ENCODE peak calls at places on chromosomes 12 and 14, in nine cellular contexts. F is tibial nerve; U is fibroblast of the aortic adventitia; V is CD8-positive, alpha-beta T cell; J is tibial artery; A is GM12865; C is stomach; Z is AG10803; O is fibroblast of mammary gland. N is an unnamed sample.

GRCh38 chr14:58635041-58635440 is 2.7 kb upstream of the DACT1 start:
- DNase-seq in F (no peak), U (no peak), V (no peak), J (no peak), A (peak), C (no peak), Z (no peak), O (no peak), N (no peak)

GRCh38 chr14:50086316-50086700 is 30.1 kb downstream of the VCPKMT start:
- DNase-seq in F (no peak), U (no peak), V (no peak), J (no peak), A (no peak), C (no peak), Z (no peak), O (no peak), N (no peak)

GRCh38 chr12:52363111-52363679 is 4.1 kb downstream of the KRT85 start:
- DNase-seq in F (no peak), U (no peak), V (no peak), J (no peak), A (no peak), C (no peak), Z (no peak), O (no peak), N (no peak)

GRCh38 chr12:48092606-48093005 is 13.3 kb downstream of the SENP1 start:
- DNase-seq in F (no peak), U (peak), V (no peak), J (no peak), A (no peak), C (no peak), Z (peak), O (no peak), N (no peak)

GRCh38 chr14:32648434-32648833 is 290.2 kb upstream of the NPAS3 start:
- DNase-seq in F (no peak), U (peak), V (no peak), J (no peak), A (no peak), C (no peak), Z (peak), O (peak), N (peak)

GRCh38 chr12:113052326-113052725 is 4.2 kb upstream of the DTX1 start:
- DNase-seq in F (no peak), U (no peak), V (no peak), J (no peak), A (no peak), C (no peak), Z (no peak), O (no peak), N (no peak)

GRCh38 chr14:34554540-34555250 is 15.2 kb upstream of the EAPP start:
- DNase-seq in F (no peak), U (peak), V (no peak), J (peak), A (no peak), C (peak), Z (peak), O (no peak), N (no peak)

GRCh38 chr12:27549801-27550652 is 26.0 kb downstream of the PPFIBP1 start:
- DNase-seq in F (peak), U (peak), V (no peak), J (peak), A (no peak), C (peak), Z (peak), O (peak), N (peak)

GRCh38 chr14:98070521-98070920 is 1201.5 kb downstream of the BCL11B start:
- DNase-seq in F (no peak), U (no peak), V (no peak), J (no peak), A (no peak), C (no peak), Z (no peak), O (no peak), N (no peak)

GRCh38 chr14:24959791-24960331 is 90.1 kb downstream of the STXBP6 start:
- DNase-seq in F (no peak), U (peak), V (no peak), J (no peak), A (peak), C (no peak), Z (no peak), O (peak), N (no peak)

GRCh38 chr14:31261859-31262739 is 54.5 kb upstream of the HECTD1 start:
- DNase-seq in F (peak), U (peak), V (no peak), J (peak), A (peak), C (peak), Z (peak), O (peak), N (peak)

GRCh38 chr12:100395811-100396210 is 38.9 kb downstream of the SLC17A8 start:
- DNase-seq in F (no peak), U (no peak), V (no peak), J (no peak), A (no peak), C (no peak), Z (no peak), O (no peak), N (no peak)

GRCh38 chr12:100388382-100388781 is 31.5 kb downstream of the SLC17A8 start:
- DNase-seq in F (no peak), U (no peak), V (no peak), J (no peak), A (no peak), C (no peak), Z (no peak), O (no peak), N (no peak)

GRCh38 chr12:100393202-100393601 is 36.3 kb downstream of the SLC17A8 start:
- DNase-seq in F (no peak), U (no peak), V (no peak), J (no peak), A (no peak), C (no peak), Z (no peak), O (no peak), N (no peak)

DNA sequence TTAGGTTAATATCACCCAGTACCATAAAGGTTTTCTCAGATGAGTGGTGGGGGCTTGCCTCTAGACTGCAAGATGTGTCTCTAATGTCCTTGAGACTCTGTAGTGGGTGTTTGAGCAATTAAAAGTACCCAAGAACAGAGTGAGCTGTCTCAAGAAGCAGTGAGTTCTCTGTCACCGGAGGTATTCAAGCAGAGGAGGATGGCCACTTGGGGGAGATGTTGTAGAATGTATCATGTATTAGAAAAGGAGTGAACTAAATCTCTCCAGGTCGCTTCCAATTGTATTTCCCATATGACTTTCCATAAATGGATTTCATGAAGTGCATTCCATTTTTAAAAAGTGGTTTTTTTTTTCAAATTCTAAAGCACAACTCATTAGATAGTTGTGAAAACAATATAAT is 35.0 kb downstream of the SLC17A8 start:
- DNase-seq in F (no peak), U (no peak), V (no peak), J (no peak), A (no peak), C (peak), Z (no peak), O (peak), N (no peak)
- TF ChIP-seq CTCF in F (no peak), U (no peak), V (no peak), J (no peak), A (no peak), C (peak), Z (peak), O (peak), N (no peak)

DNA sequence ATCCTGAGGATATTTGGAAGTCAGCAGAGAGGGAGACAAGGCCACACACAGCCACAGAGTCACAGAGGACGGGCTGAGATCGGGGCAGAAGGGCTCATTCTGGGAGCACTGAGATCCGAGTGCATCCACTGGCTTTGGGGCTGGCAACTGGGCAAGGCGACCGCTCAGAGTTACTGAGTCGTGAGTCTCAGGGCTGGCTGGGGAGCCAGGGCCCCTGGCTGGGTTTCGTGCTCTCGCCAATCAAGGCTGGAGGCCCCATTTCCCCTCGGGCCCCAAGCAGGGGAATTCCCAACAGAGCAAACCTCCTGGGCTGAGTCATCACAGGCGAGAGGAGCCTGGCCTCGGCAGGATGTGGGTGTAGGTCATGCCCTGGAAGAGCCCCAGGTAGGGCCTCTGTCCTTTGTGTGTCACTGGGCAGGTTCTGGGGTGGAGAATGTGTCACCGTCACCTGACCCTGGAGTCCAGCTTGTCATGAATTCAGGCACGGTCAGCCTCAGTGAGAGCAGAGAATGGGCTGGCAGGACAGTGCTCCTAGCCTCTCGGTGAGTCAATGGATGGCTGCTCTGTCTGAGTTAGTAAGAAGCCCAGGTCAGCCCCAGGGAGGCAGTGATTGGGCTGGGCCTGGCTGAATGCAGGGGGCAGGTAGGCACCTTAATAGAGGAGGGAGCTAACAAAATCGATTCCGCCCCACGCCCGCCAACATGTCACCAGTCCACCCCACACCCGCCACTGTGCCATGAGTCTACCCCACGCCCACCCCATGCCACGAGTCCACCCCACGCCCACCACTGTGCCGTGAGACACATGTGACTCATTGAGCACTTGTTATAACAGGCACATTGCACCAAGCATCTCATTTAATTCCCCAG is 16.9 kb downstream of the ASB2 start:
- DNase-seq in F (no peak), U (peak), V (peak), J (no peak), A (peak), C (peak), Z (peak), O (peak), N (peak)
- H3K4me3 ChIP-seq in F (no peak), U (no peak), V (peak), J (no peak), A (no peak), C (no peak), Z (no peak), O (no peak), N (no peak)

DNA sequence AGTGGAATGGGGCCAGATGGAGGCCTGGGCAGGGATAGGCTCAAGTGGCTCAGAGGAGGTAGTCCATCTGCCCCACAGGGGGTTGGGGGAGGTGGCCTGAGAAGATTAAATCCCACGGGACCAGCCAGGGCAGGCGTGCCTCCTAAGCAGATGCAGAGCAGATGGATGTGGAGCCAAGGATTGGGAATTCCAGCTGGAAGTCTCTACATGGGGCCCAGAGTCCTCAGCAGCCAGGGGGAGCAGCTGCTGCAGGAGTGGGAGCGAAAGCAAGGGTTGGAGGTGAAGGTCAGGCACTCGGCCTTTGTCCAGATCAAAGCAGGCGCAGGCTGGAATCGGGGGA is 42.4 kb upstream of the VRK1 start:
- DNase-seq in F (no peak), U (no peak), V (no peak), J (no peak), A (no peak), C (no peak), Z (peak), O (peak), N (no peak)
- TF ChIP-seq CTCF in F (no peak), U (no peak), V (no peak), J (no peak), A (no peak), C (no peak), Z (no peak), O (no peak), N (no peak)

GRCh38 chr12:116879509-116880212 is 1.6 kb downstream of the HRK start:
- DNase-seq in F (no peak), U (no peak), V (no peak), J (no peak), A (no peak), C (no peak), Z (no peak), O (no peak), N (peak)
- H3K4me3 ChIP-seq in F (peak), U (no peak), V (peak), J (peak), A (no peak), C (peak), Z (no peak), O (no peak), N (no peak)